ENCODE peak calls at places on chromosome 16, in ten cellular contexts. X, J, L, E, W, V, D, M, U and P are unnamed samples.

GRCh38 chr16:728890-729744 is 2.2 kb downstream of the HAGHL start:
- DNase-seq in J (no peak), D (no peak), W (no peak), X (no peak), M (no peak), E (no peak), U (no peak), L (no peak), V (peak), P (no peak)

GRCh38 chr16:67326472-67327309 is at the start of the genes KCTD19 and LRRC36:
- DNase-seq in V (peak), X (peak), W (peak), D (peak), L (peak), M (peak), U (peak), J (peak), E (peak), P (no peak)

GRCh38 chr16:75821117-75821516 is 94.8 kb upstream of the CPHXL start:
- DNase-seq in E (no peak), M (no peak), L (no peak), X (no peak), V (no peak), U (no peak), W (no peak), J (no peak), D (no peak), P (no peak)

GRCh38 chr16:15526097-15526496 is 91.7 kb downstream of the BMERB1 start:
- DNase-seq in W (no peak), L (no peak), V (no peak), M (no peak), X (no peak), J (no peak), D (no peak), E (no peak), U (no peak), P (no peak)

GRCh38 chr16:66832661-66833305 is 2.0 kb upstream of the NAE1 start:
- DNase-seq in V (no peak), D (no peak), M (no peak), W (no peak), X (no peak), J (no peak), E (peak), L (no peak), U (peak), P (no peak)

GRCh38 chr16:68732068-68732680 is 4.9 kb upstream of the CDH1 start:
- DNase-seq in L (no peak), X (peak), D (no peak), J (no peak), W (no peak), M (no peak), U (no peak), E (peak), V (peak), P (no peak)

GRCh38 chr16:89268987-89269735 is 51.7 kb downstream of the ZNF778 start:
- DNase-seq in W (no peak), M (no peak), J (no peak), L (no peak), X (no peak), E (peak), D (peak), V (peak), U (peak), P (peak)

GRCh38 chr16:50394215-50394802 is 25.5 kb upstream of the BRD7 start:
- DNase-seq in J (no peak), U (no peak), X (no peak), D (no peak), E (no peak), L (no peak), W (no peak), M (no peak), V (no peak), P (peak)

GRCh38 chr16:71746442-71747046 is 22.0 kb upstream of the PHLPP2 start:
- DNase-seq in W (no peak), L (peak), M (no peak), D (no peak), E (peak), U (peak), X (peak), J (no peak), V (no peak), P (no peak)

GRCh38 chr16:67155305-67156145 is 4.2 kb downstream of the TRADD start:
- DNase-seq in W (peak), J (peak), D (peak), U (peak), V (peak), L (peak), E (peak), X (peak), M (peak), P (no peak)

GRCh38 chr16:56657555-56658430 is at the start of gene MT1F:
- DNase-seq in U (peak), L (peak), D (peak), V (no peak), E (peak), J (peak), W (no peak), M (peak), X (peak), P (peak)

GRCh38 chr16:1474471-1474795 is 395 bp downstream of the CLCN7 start:
- DNase-seq in X (no peak), E (no peak), V (peak), U (no peak), D (no peak), L (peak), J (no peak), W (no peak), M (no peak), P (no peak)

GRCh38 chr16:84048306-84048705 is 5.7 kb upstream of the SLC38A8 start:
- DNase-seq in D (no peak), X (no peak), U (no peak), M (no peak), V (peak), W (no peak), L (no peak), J (no peak), E (no peak), P (no peak)

GRCh38 chr16:24834459-24835335 is 11.1 kb upstream of the SLC5A11 start:
- DNase-seq in E (peak), V (peak), J (no peak), D (no peak), L (peak), W (no peak), M (no peak), X (peak), U (peak), P (no peak)

GRCh38 chr16:54568897-54569807 is 282.6 kb upstream of the IRX3 start:
- DNase-seq in J (no peak), D (no peak), E (no peak), L (no peak), M (no peak), V (no peak), U (no peak), X (no peak), W (no peak), P (no peak)

GRCh38 chr16:68074850-68075249 is 10.3 kb upstream of the NFATC3 start:
- DNase-seq in X (no peak), M (no peak), J (no peak), E (no peak), V (no peak), D (no peak), W (peak), L (no peak), U (no peak), P (no peak)

GRCh38 chr16:3792472-3793012 is 75.2 kb upstream of the TRAP1 start:
- DNase-seq in E (no peak), V (no peak), U (no peak), L (no peak), M (no peak), W (no peak), J (no peak), D (no peak), X (no peak), P (no peak)

GRCh38 chr16:83356266-83356665 is 451.5 kb upstream of the HSBP1 start:
- DNase-seq in E (peak), J (no peak), D (no peak), L (peak), U (peak), M (peak), W (no peak), V (no peak), X (peak), P (no peak)

GRCh38 chr16:47873434-47873833 is 282.4 kb downstream of the ABCC12 start:
- DNase-seq in V (no peak), L (no peak), M (no peak), W (no peak), U (no peak), E (peak), D (no peak), X (no peak), J (no peak), P (no peak)

GRCh38 chr16:66064811-66065530 is 301.5 kb upstream of the CDH5 start:
- DNase-seq in X (no peak), U (no peak), M (no peak), J (no peak), L (no peak), V (no peak), W (no peak), D (no peak), E (no peak), P (no peak)

GRCh38 chr16:86129541-86129940 is 230.6 kb downstream of the IRF8 start:
- DNase-seq in U (peak), X (no peak), W (no peak), M (no peak), V (no peak), D (no peak), J (no peak), E (no peak), L (no peak), P (no peak)

GRCh38 chr16:4032768-4033167 is 83.5 kb downstream of the ADCY9 start:
- DNase-seq in L (peak), U (peak), W (no peak), M (peak), X (no peak), E (no peak), J (no peak), V (peak), D (peak), P (no peak)

GRCh38 chr16:89286096-89286495 is 68.6 kb downstream of the ZNF778 start:
- DNase-seq in L (no peak), V (no peak), U (no peak), D (no peak), E (no peak), J (no peak), X (no peak), M (no peak), W (no peak), P (no peak)

GRCh38 chr16:70805787-70806186 is 4.8 kb upstream of the VAC14 start:
- DNase-seq in V (peak), E (peak), X (no peak), U (peak), W (no peak), L (peak), M (no peak), J (no peak), D (no peak), P (no peak)